ENCODE peak calls at places on chromosomes 16 and 17, in seven cellular contexts. C is adrenal gland, X is testis, P is suprapubic skin, U is ascending aorta, M is Caco-2, Q is AG09319. Z is an unnamed sample.

GRCh38 chr16:82627811-82628339 is 1.1 kb downstream of the CDH13 start:
- DNase-seq in P (no peak), M (no peak), C (no peak), Q (no peak), X (no peak), U (no peak), Z (no peak)

GRCh38 chr17:72587773-72588511 is 467.1 kb downstream of the SOX9 start:
- DNase-seq in X (no peak), U (no peak), M (no peak), Q (no peak), C (no peak), P (no peak), Z (peak; percentile 26)

GRCh38 chr16:64475627-64476351 is 646.1 kb downstream of the CDH11 start:
- DNase-seq in X (no peak), P (no peak), Q (no peak), U (no peak), M (no peak), C (no peak), Z (no peak)

GRCh38 chr17:65438708-65439294 is 122.6 kb downstream of the AXIN2 start:
- DNase-seq in M (no peak), P (no peak), Q (no peak), X (no peak), U (no peak), C (no peak), Z (no peak)

GRCh38 chr17:13024033-13024432 is 6.2 kb upstream of the ELAC2 start:
- DNase-seq in Q (no peak), M (no peak), X (no peak), P (no peak), U (no peak), C (no peak), Z (no peak)

GRCh38 chr16:84084570-84085270 is 32.0 kb downstream of the MBTPS1 start:
- DNase-seq in X (peak; percentile 82), Q (no peak), M (peak; percentile 83), C (peak; percentile 70), P (no peak), U (no peak), Z (peak; percentile 87)

GRCh38 chr17:59406808-59407381 is 75.4 kb downstream of the YPEL2 start:
- DNase-seq in Q (peak; percentile 51), P (no peak), C (no peak), M (no peak), X (no peak), U (no peak), Z (no peak)

GRCh38 chr17:44628234-44629188 is 27.8 kb upstream of the MEIOC start:
- DNase-seq in C (peak; percentile 29), X (peak; percentile 71), P (no peak), U (no peak), M (no peak), Q (no peak), Z (no peak)

GRCh38 chr16:6574146-6574545 is 758.5 kb upstream of the RBFOX1 start:
- DNase-seq in P (no peak), Q (no peak), U (no peak), M (no peak), X (no peak), C (no peak), Z (no peak)

GRCh38 chr17:27950995-27951394 is 57.8 kb upstream of the LYRM9 start:
- DNase-seq in M (peak; percentile 82), U (no peak), X (no peak), P (no peak), C (no peak), Q (no peak), Z (no peak)

GRCh38 chr17:50353600-50354195 is 7.8 kb downstream of the XYLT2 start:
- DNase-seq in Q (no peak), U (no peak), M (peak; percentile 41), X (no peak), C (peak; percentile 18), P (peak; percentile 62), Z (no peak)

GRCh38 chr17:55843785-55844184 is 92.9 kb downstream of the PCTP start:
- DNase-seq in U (no peak), P (no peak), X (no peak), M (no peak), C (no peak), Q (no peak), Z (no peak)

GRCh38 chr17:30958187-30958586 is 12.7 kb upstream of the RNF135 start:
- DNase-seq in X (no peak), C (no peak), Q (no peak), U (peak; percentile 59), P (peak; percentile 35), M (no peak), Z (no peak)

GRCh38 chr17:61806081-61806828 is 57.1 kb downstream of the BRIP1 start:
- DNase-seq in C (no peak), X (no peak), P (no peak), M (no peak), Q (no peak), U (no peak), Z (no peak)

GRCh38 chr16:27273330-27273669 is 4.7 kb upstream of the NSMCE1 start:
- DNase-seq in X (no peak), C (no peak), M (no peak), Q (no peak), P (no peak), U (no peak), Z (no peak)

GRCh38 chr17:43543300-43543699 is 2.8 kb downstream of the ETV4 start:
- DNase-seq in Q (no peak), X (no peak), C (no peak), U (no peak), P (no peak), M (no peak), Z (no peak)

DNA sequence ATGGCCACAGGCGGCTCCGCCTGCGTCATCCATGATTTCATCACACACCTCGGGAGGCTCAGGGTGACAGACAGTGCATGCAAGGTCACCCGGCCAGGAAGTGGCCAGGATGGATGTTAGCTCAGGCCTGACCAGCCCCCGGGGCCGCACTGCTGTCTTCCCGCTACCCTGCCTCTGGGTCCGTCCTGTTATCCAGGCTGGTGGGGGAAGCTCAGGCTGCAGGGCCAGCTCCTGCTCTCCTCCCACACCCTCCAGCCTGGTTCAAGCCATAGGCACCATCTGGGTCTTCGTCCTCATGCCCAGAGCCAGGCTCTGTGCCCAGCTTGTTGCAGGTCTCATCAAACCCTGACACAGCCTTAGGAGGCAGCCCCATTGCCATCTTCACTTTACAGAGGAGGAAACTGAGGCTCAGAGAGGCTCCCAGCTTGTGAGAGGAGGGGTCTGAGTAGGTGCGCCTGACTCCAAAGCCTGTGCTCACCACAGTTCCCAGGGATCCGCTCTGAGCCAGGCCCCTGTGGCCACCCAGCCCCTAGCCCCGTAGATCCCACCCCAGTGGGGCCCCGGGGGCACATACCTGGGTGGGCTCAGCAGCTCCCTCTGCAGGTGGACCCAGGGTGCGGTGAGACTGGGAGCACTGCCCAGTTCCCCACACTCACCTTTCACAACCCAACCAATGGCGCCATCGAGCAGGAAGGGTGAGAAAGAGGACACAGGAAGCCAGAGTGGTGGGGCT is 414 bp upstream of the ADGRG3 start:
- DNase-seq in U (peak; percentile 75), P (no peak), Q (no peak), X (no peak), M (no peak), C (peak; percentile 78), Z (no peak)
- TF ChIP-seq CTCF in U (no peak), P (no peak), Q (no peak), X (no peak), M (peak; percentile 41), C (no peak), Z (no peak)

GRCh38 chr17:34837796-34838195 is 123.5 kb downstream of the CCT6B start:
- DNase-seq in C (no peak), P (no peak), X (no peak), Q (no peak), U (no peak), M (no peak), Z (no peak)

GRCh38 chr17:34842235-34842634 is 119.0 kb downstream of the CCT6B start:
- DNase-seq in C (no peak), U (no peak), Q (no peak), P (no peak), X (no peak), M (no peak), Z (no peak)

GRCh38 chr17:34843682-34844081 is 117.6 kb downstream of the CCT6B start:
- DNase-seq in C (no peak), P (no peak), X (no peak), M (no peak), Q (no peak), U (no peak), Z (no peak)

GRCh38 chr17:34840758-34841157 is 120.5 kb downstream of the CCT6B start:
- DNase-seq in C (no peak), U (no peak), P (no peak), X (no peak), Q (no peak), M (no peak), Z (no peak)

GRCh38 chr17:34841467-34841866 is 119.8 kb downstream of the CCT6B start:
- DNase-seq in M (no peak), X (no peak), C (no peak), Q (no peak), U (no peak), P (no peak), Z (no peak)
- TF ChIP-seq CTCF in M (no peak), X (no peak), C (no peak), Q (no peak), U (no peak), P (no peak), Z (no peak)

GRCh38 chr16:57150682-57151330 is 35.0 kb downstream of the PSME3IP1 start:
- DNase-seq in U (no peak), Q (no peak), X (peak; percentile 51), C (no peak), P (no peak), M (no peak), Z (no peak)
- TF ChIP-seq CTCF in U (no peak), Q (no peak), X (no peak), C (no peak), P (no peak), M (no peak), Z (no peak)

GRCh38 chr17:63445065-63445464 is 1.0 kb downstream of the CYB561 start:
- DNase-seq in P (no peak), U (no peak), Q (no peak), C (no peak), X (no peak), M (no peak), Z (no peak)

GRCh38 chr17:63446981-63447687 is 1.0 kb upstream of the CYB561 start:
- DNase-seq in C (no peak), M (peak; percentile 76), X (peak; percentile 45), Q (no peak), P (no peak), U (no peak), Z (peak; percentile 60)

GRCh38 chr17:63444457-63444856 is 1.6 kb downstream of the CYB561 start:
- DNase-seq in P (no peak), U (no peak), M (no peak), X (no peak), C (no peak), Q (no peak), Z (no peak)

GRCh38 chr17:63446218-63446980 is at the start of gene CYB561:
- DNase-seq in U (peak; percentile 84), M (peak; percentile 91), X (peak; percentile 81), P (peak; percentile 91), Q (peak; percentile 40), C (peak; percentile 76), Z (peak; percentile 68)

DNA sequence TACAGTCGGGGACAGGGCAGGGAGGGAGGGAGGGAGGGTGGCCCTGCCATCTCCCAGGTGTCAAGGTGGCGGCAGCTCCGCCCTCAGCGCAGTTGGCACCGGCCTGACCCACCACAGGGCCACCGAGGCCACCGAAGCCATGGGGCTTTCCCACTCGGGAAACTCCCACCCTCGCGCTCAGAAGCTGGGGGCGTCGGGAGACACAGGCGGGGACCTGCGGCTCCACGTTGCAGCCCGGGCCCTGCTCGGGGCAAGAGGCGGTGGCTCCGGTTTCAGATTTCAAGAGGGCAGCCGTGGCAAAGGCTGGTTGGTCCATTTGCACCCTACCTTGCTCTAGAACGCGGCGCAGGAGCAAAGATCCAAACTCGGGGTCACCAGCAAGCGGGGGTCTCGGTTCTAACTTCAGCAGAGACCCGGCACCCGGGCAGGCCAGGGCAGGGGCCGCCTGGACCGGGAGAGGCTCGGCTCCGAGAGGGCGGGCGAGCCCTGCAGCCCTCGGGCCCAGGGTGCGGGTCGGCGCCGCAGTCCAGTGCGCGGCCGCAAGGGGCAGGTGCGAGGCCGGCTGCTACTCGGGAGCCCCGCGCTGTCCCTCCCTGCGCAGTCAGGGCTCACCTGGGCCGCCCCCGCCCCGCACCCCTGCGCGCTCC is 412 bp downstream of the CYB561 start:
- DNase-seq in Q (no peak), U (no peak), P (no peak), C (peak; percentile 60), M (no peak), X (no peak), Z (peak; percentile 64)
- TF ChIP-seq CTCF in Q (peak; percentile 17), U (peak; percentile 29), P (peak; percentile 49), C (peak; percentile 29), M (peak; percentile 77), X (peak; percentile 67), Z (peak; percentile 53)

Z was measured in activated CD8-positive, alpha-beta T cell treated with anti-CD3 and anti-CD28 coated beads for 36 hours.